ENCODE peak calls at places on chromosomes 11 and 22, in ten cellular contexts. B is posterior vena cava; T is caudate nucleus; G is heart left ventricle; E is stimulated activated naive CD8-positive, alpha-beta T cell treated with anti-CD3 and anti-CD28 coated beads, Interleukin-15, Interleukin-2, amounts not matched to agents 100 U/mL and 50 U/mL, for 24 hours; F is T1000; N is renal cortical epithelial cell; X is adrenal gland; Q is GM10248; R is MM.1S. A is an unnamed sample.

GRCh38 chr22:17549655-17550054 is 13.6 kb upstream of the SLC25A18 start:
- DNase-seq in B (no peak), T (no peak), G (no peak), E (no peak), F (no peak), N (no peak), X (no peak), Q (no peak), R (no peak), A (no peak)

GRCh38 chr11:116828632-116829524 is 829 bp upstream of the APOC3 start:
- DNase-seq in B (no peak), T (no peak), G (no peak), E (no peak), F (no peak), N (no peak), X (no peak), Q (no peak), R (no peak), A (no peak)

GRCh38 chr11:119773016-119773415 is 44.0 kb upstream of the NECTIN1 start:
- DNase-seq in B (peak; percentile 37), T (peak; percentile 30), G (no peak), E (no peak), F (no peak), N (no peak), X (no peak), Q (no peak), R (no peak), A (no peak)

GRCh38 chr11:34599406-34599901 is 21.4 kb upstream of the EHF start:
- DNase-seq in B (no peak), T (no peak), G (no peak), E (no peak), F (peak; percentile 45), N (peak; percentile 43), X (no peak), Q (no peak), R (peak; percentile 15), A (no peak)

GRCh38 chr22:38415561-38416321 is 39.3 kb downstream of the KCNJ4 start:
- DNase-seq in B (peak; percentile 72), T (no peak), G (peak; percentile 70), E (no peak), F (no peak), N (no peak), X (peak; percentile 14), Q (no peak), R (no peak), A (no peak)

GRCh38 chr11:116533186-116533825 is 239.5 kb downstream of the BUD13 start:
- DNase-seq in B (peak; percentile 53), T (no peak), G (no peak), E (no peak), F (no peak), N (no peak), X (no peak), Q (no peak), R (no peak), A (no peak)

GRCh38 chr22:50261615-50262459 is at the start of gene MAPK12:
- DNase-seq in B (no peak), T (peak; percentile 13), G (peak; percentile 62), E (no peak), F (no peak), N (no peak), X (no peak), Q (peak; percentile 83), R (peak; percentile 63), A (peak; percentile 22)

GRCh38 chr11:116693206-116694016 is 79.4 kb downstream of the BUD13 start:
- DNase-seq in B (peak; percentile 56), T (no peak), G (no peak), E (no peak), F (no peak), N (no peak), X (no peak), Q (no peak), R (no peak), A (no peak)

GRCh38 chr11:63608353-63609345 is 5.6 kb downstream of the PLAAT3 start:
- DNase-seq in B (peak; percentile 16), T (no peak), G (no peak), E (peak; percentile 21), F (no peak), N (peak; percentile 75), X (no peak), Q (no peak), R (no peak), A (no peak)

GRCh38 chr11:57283231-57283990 is 41.3 kb downstream of the TNKS1BP1 start:
- DNase-seq in B (no peak), T (no peak), G (no peak), E (no peak), F (no peak), N (no peak), X (no peak), Q (no peak), R (no peak), A (no peak)

GRCh38 chr11:20669833-20670684 is 673 bp downstream of the NELL1 start:
- DNase-seq in B (no peak), T (no peak), G (no peak), E (no peak), F (no peak), N (no peak), X (no peak), Q (no peak), R (no peak), A (no peak)

GRCh38 chr22:40258463-40259046 is 80.8 kb downstream of the TNRC6B start:
- DNase-seq in B (no peak), T (no peak), G (no peak), E (no peak), F (peak; percentile 1), N (peak; percentile 92), X (no peak), Q (no peak), R (no peak), A (no peak)

GRCh38 chr11:33774356-33775063 is at the start of gene FBXO3:
- DNase-seq in B (peak; percentile 93), T (peak; percentile 86), G (peak; percentile 90), E (peak; percentile 80), F (peak; percentile 60), N (peak; percentile 48), X (peak; percentile 81), Q (peak; percentile 98), R (peak; percentile 85), A (peak; percentile 82)

GRCh38 chr11:127052420-127052819 is 51.9 kb upstream of the KIRREL3 start:
- DNase-seq in B (no peak), T (no peak), G (no peak), E (no peak), F (peak; percentile 11), N (peak; percentile 65), X (no peak), Q (no peak), R (no peak), A (no peak)

GRCh38 chr11:10900686-10901415 is 43.0 kb upstream of the ZBED5 start:
- DNase-seq in B (no peak), T (no peak), G (no peak), E (no peak), F (no peak), N (no peak), X (no peak), Q (no peak), R (no peak), A (no peak)

GRCh38 chr22:44574057-44574456 is 76.0 kb upstream of the RTL6 start:
- DNase-seq in B (no peak), T (no peak), G (no peak), E (no peak), F (peak; percentile 68), N (peak; percentile 89), X (peak; percentile 96), Q (no peak), R (no peak), A (no peak)